ENCODE peak calls at places on chromosomes 3 and 15, in seven cellular contexts. Q, B, K, A, H, D and J are unnamed samples.

GRCh38 chr3:171824076-171824475 is 13.8 kb upstream of the PLD1 start:
- DNase-seq in A (no peak), Q (no peak), H (no peak), D (no peak), B (no peak), K (no peak), J (no peak)

GRCh38 chr3:21174461-21174860 is 576.5 kb downstream of the ZNF385D start:
- DNase-seq in D (peak; percentile 25), A (peak; percentile 14), Q (no peak), B (peak; percentile 52), K (no peak), H (no peak), J (no peak)

GRCh38 chr3:101964861-101965260 is 115.5 kb downstream of the NFKBIZ start:
- DNase-seq in K (no peak), Q (no peak), D (no peak), H (no peak), B (peak; percentile 26), A (peak; percentile 11), J (no peak)

GRCh38 chr15:38073278-38073930 is 139.0 kb downstream of the TMCO5A start:
- DNase-seq in B (no peak), D (peak; percentile 6), K (no peak), Q (no peak), A (no peak), H (no peak), J (peak; percentile 23)

GRCh38 chr15:40550381-40551037 is 14.3 kb downstream of the CCDC32 start:
- DNase-seq in H (no peak), Q (no peak), B (no peak), A (no peak), D (no peak), K (no peak), J (no peak)

GRCh38 chr3:110758208-110758607 is 313.4 kb upstream of the NECTIN3 start:
- DNase-seq in A (no peak), Q (no peak), D (no peak), K (no peak), H (no peak), B (no peak), J (no peak)

GRCh38 chr3:18891641-18892040 is 256.7 kb upstream of the KCNH8 start:
- DNase-seq in K (peak; percentile 56), Q (no peak), B (no peak), D (no peak), H (no peak), A (no peak), J (no peak)

GRCh38 chr3:188036375-188036985 is 117.5 kb upstream of the LPP start:
- DNase-seq in K (no peak), A (no peak), Q (no peak), B (no peak), H (no peak), D (no peak), J (no peak)

GRCh38 chr3:47158208-47158607 is 5.7 kb downstream of the SETD2 start:
- DNase-seq in B (no peak), Q (no peak), A (no peak), K (no peak), H (no peak), D (no peak), J (no peak)

GRCh38 chr3:15631426-15632211 is 30.1 kb downstream of the BTD start:
- DNase-seq in B (no peak), D (no peak), K (no peak), Q (no peak), H (no peak), A (no peak), J (no peak)

GRCh38 chr3:4720316-4721075 is 227.3 kb downstream of the ITPR1 start:
- DNase-seq in K (no peak), A (peak; percentile 76), D (peak; percentile 73), H (no peak), Q (no peak), B (peak; percentile 92), J (peak; percentile 34)

GRCh38 chr15:92645051-92645631 is 10.4 kb downstream of the FAM174B start:
- DNase-seq in H (no peak), A (no peak), K (peak; percentile 1), D (no peak), Q (no peak), B (peak; percentile 40), J (no peak)

GRCh38 chr3:133384331-133385027 is 15.4 kb upstream of the BFSP2 start:
- DNase-seq in Q (no peak), H (peak; percentile 14), K (no peak), B (peak; percentile 87), A (peak; percentile 67), D (peak; percentile 76), J (peak; percentile 53)

GRCh38 chr3:66303556-66303955 is 82.8 kb downstream of the SLC25A26 start:
- DNase-seq in D (no peak), Q (no peak), K (peak; percentile 67), A (no peak), H (no peak), B (no peak), J (no peak)

GRCh38 chr3:57892423-57892822 is 115.8 kb upstream of the FLNB start:
- DNase-seq in H (peak; percentile 50), Q (no peak), B (peak; percentile 20), D (no peak), K (no peak), A (no peak), J (peak; percentile 3)